ENCODE peak calls at places on chromosomes 16 and 17, in six cellular contexts. One of them, this sample, is unnamed.

GRCh38 chr16:54431041-54431996 is 144.7 kb upstream of the IRX3 start:
- DNase-seq in myocyte: no peak
- DNase-seq in ELF-1: no peak
- DNase-seq in NCI-H1930: no peak
- DNase-seq in GM04504: peak
- DNase-seq in tibial artery: no peak
- DNase-seq in this sample: no peak

GRCh38 chr16:4517812-4518211 is 20.8 kb downstream of the CDIP1 start:
- DNase-seq in ELF-1: peak
- DNase-seq in tibial artery: no peak
- DNase-seq in myocyte: peak
- DNase-seq in NCI-H1930: peak
- DNase-seq in GM04504: no peak
- DNase-seq in this sample: no peak

GRCh38 chr17:76171701-76172100 is 30.7 kb upstream of the FOXJ1 start:
- DNase-seq in GM04504: no peak
- DNase-seq in ELF-1: no peak
- DNase-seq in NCI-H1930: peak
- DNase-seq in tibial artery: no peak
- DNase-seq in myocyte: peak
- DNase-seq in this sample: no peak

GRCh38 chr17:8991514-8992285 is 26.2 kb upstream of the PIK3R5 start:
- DNase-seq in GM04504: peak
- DNase-seq in ELF-1: peak
- DNase-seq in NCI-H1930: peak
- DNase-seq in myocyte: peak
- DNase-seq in tibial artery: peak
- DNase-seq in this sample: peak

GRCh38 chr16:67661101-67661661 is 421 bp downstream of the PARD6A start:
- DNase-seq in GM04504: no peak
- DNase-seq in ELF-1: peak
- DNase-seq in NCI-H1930: no peak
- DNase-seq in myocyte: peak
- DNase-seq in tibial artery: no peak
- DNase-seq in this sample: no peak

GRCh38 chr16:17942067-17942466 is 394.5 kb downstream of the NPIPA8 start:
- DNase-seq in NCI-H1930: no peak
- DNase-seq in GM04504: no peak
- DNase-seq in tibial artery: no peak
- DNase-seq in myocyte: no peak
- DNase-seq in ELF-1: no peak
- DNase-seq in this sample: no peak

GRCh38 chr17:2388705-2389099 is 12.2 kb downstream of the MNT start:
- DNase-seq in GM04504: no peak
- DNase-seq in NCI-H1930: no peak
- DNase-seq in myocyte: no peak
- DNase-seq in tibial artery: no peak
- DNase-seq in ELF-1: peak
- DNase-seq in this sample: no peak

GRCh38 chr16:9308300-9309209 is 217.1 kb downstream of the HAPSTR1 start:
- DNase-seq in ELF-1: no peak
- DNase-seq in GM04504: no peak
- DNase-seq in NCI-H1930: no peak
- DNase-seq in tibial artery: no peak
- DNase-seq in myocyte: no peak
- DNase-seq in this sample: no peak

GRCh38 chr16:82924075-82924854 is 297.5 kb downstream of the CDH13 start:
- DNase-seq in GM04504: no peak
- DNase-seq in NCI-H1930: no peak
- DNase-seq in myocyte: no peak
- DNase-seq in tibial artery: no peak
- DNase-seq in ELF-1: no peak
- DNase-seq in this sample: no peak

GRCh38 chr17:67836205-67836987 is 11.1 kb downstream of the BPTF start:
- DNase-seq in ELF-1: no peak
- DNase-seq in NCI-H1930: no peak
- DNase-seq in tibial artery: no peak
- DNase-seq in GM04504: no peak
- DNase-seq in myocyte: peak
- DNase-seq in this sample: no peak

GRCh38 chr17:39737761-39738567 is at the start of gene GRB7:
- DNase-seq in myocyte: no peak
- DNase-seq in ELF-1: peak
- DNase-seq in tibial artery: no peak
- DNase-seq in GM04504: no peak
- DNase-seq in NCI-H1930: peak
- DNase-seq in this sample: peak

GRCh38 chr16:23640959-23641765 is at the start of the genes DCTN5 and PALB2:
- DNase-seq in ELF-1: peak
- DNase-seq in GM04504: peak
- DNase-seq in myocyte: peak
- DNase-seq in NCI-H1930: peak
- DNase-seq in tibial artery: peak
- DNase-seq in this sample: peak

GRCh38 chr17:35345445-35345925 is 27.9 kb downstream of the SLFN11 start:
- DNase-seq in myocyte: peak
- DNase-seq in tibial artery: no peak
- DNase-seq in ELF-1: no peak
- DNase-seq in NCI-H1930: no peak
- DNase-seq in GM04504: no peak
- DNase-seq in this sample: no peak

GRCh38 chr17:55062921-55063320 is 94.4 kb downstream of the STXBP4 start:
- DNase-seq in ELF-1: no peak
- DNase-seq in myocyte: peak
- DNase-seq in NCI-H1930: no peak
- DNase-seq in tibial artery: no peak
- DNase-seq in GM04504: no peak
- DNase-seq in this sample: no peak

GRCh38 chr17:80007009-80007752 is 28.5 kb downstream of the TBC1D16 start:
- DNase-seq in tibial artery: no peak
- DNase-seq in GM04504: no peak
- DNase-seq in ELF-1: no peak
- DNase-seq in NCI-H1930: no peak
- DNase-seq in myocyte: no peak
- DNase-seq in this sample: no peak

GRCh38 chr16:67537270-67537635 is 8.6 kb downstream of the RIPOR1 start:
- DNase-seq in tibial artery: peak
- DNase-seq in GM04504: no peak
- DNase-seq in ELF-1: peak
- DNase-seq in NCI-H1930: no peak
- DNase-seq in myocyte: peak
- DNase-seq in this sample: peak

This sample was measured in uterus.